ENCODE peak calls at places on chromosomes 5 and 9, in eight cellular contexts. H is NCI-H1436; N is cardiac muscle cell; S is head of caudate nucleus; J is IMR-90; Y is tibial artery; K is stimulated activated CD8-positive, alpha-beta memory T cell treated with anti-CD3 and anti-CD28 coated beads, Interleukin-12 subunit alpha, Interleukin-12 subunit beta, amount 100 ng/mL, for 4 hours; F is T47D. W is an unnamed sample.

GRCh38 chr9:115328228-115328627 is 210.3 kb upstream of the TNC start:
- DNase-seq in Y (peak), H (no peak), S (no peak), K (no peak), N (peak), J (peak), F (no peak), W (no peak)

GRCh38 chr5:175690025-175690424 is 32.2 kb downstream of the HRH2 start:
- DNase-seq in K (no peak), Y (no peak), F (no peak), N (no peak), H (no peak), S (no peak), J (no peak), W (no peak)

GRCh38 chr5:39570418-39571027 is 145.7 kb upstream of the DAB2 start:
- DNase-seq in N (peak), K (no peak), S (no peak), Y (no peak), F (no peak), J (peak), H (no peak), W (no peak)

GRCh38 chr5:179550511-179551342 is at the start of gene RUFY1:
- DNase-seq in F (peak), H (peak), J (peak), Y (peak), S (peak), N (peak), K (peak), W (peak)

GRCh38 chr9:129021091-129021490 is 7.0 kb downstream of the SH3GLB2 start:
- DNase-seq in K (no peak), N (no peak), Y (no peak), S (no peak), H (no peak), J (no peak), F (no peak), W (no peak)

GRCh38 chr5:65809817-65810531 is 88.0 kb downstream of the NLN start:
- DNase-seq in F (no peak), S (peak), N (no peak), H (no peak), Y (peak), J (peak), K (no peak), W (no peak)

GRCh38 chr5:56025303-56025885 is 30.6 kb upstream of the IL6ST start:
- DNase-seq in J (peak), N (no peak), H (no peak), F (no peak), Y (no peak), S (no peak), K (no peak), W (no peak)

GRCh38 chr5:112109331-112109993 is 309.6 kb downstream of the EPB41L4A start:
- DNase-seq in J (peak), N (no peak), Y (no peak), K (no peak), F (no peak), H (no peak), S (no peak), W (no peak)

GRCh38 chr5:173288632-173289031 is 39.6 kb downstream of the STC2 start:
- DNase-seq in F (no peak), K (no peak), S (no peak), H (no peak), Y (no peak), N (no peak), J (no peak), W (no peak)

GRCh38 chr5:132419517-132420468 is 50.3 kb downstream of the SLC22A5 start:
- DNase-seq in J (peak), S (peak), Y (peak), K (no peak), H (peak), N (peak), F (no peak), W (peak)

GRCh38 chr5:116037236-116037822 is 5.1 kb downstream of the ARL14EPL start:
- DNase-seq in Y (no peak), J (no peak), N (no peak), S (no peak), H (no peak), F (no peak), K (no peak), W (no peak)

GRCh38 chr9:130199605-130200004 is 27.4 kb downstream of the NCS1 start:
- DNase-seq in Y (no peak), J (peak), N (no peak), F (no peak), K (no peak), H (no peak), S (no peak), W (no peak)

GRCh38 chr9:135698767-135699166 is 514 bp downstream of the SOHLH1 start:
- DNase-seq in J (no peak), S (no peak), N (no peak), F (no peak), Y (no peak), H (no peak), K (no peak), W (no peak)

GRCh38 chr5:81183811-81184748 is 49.0 kb upstream of the CKMT2 start:
- DNase-seq in K (no peak), N (no peak), F (no peak), J (no peak), S (no peak), H (no peak), Y (no peak), W (no peak)